ENCODE peak calls at places on chromosomes 6 and 20, in four cellular contexts. R is RWPE2, F is body of pancreas, J is left lung. W is an unnamed sample. For H3K4me1, the result is how much of the 10 kb centered on the place peaks cover.

GRCh38 chr6:5351552-5351951 is 90.2 kb downstream of the FARS2 start:
- ATAC-seq in R (no peak), F (no peak), J (no peak), W (no peak)

GRCh38 chr20:56433221-56433879 is 21.3 kb downstream of the CASS4 start:
- ATAC-seq in R (no peak), F (no peak), J (no peak), W (no peak)

GRCh38 chr20:60299951-60300350 is 341.7 kb downstream of the CDH26 start:
- ATAC-seq in R (no peak), F (no peak), J (peak), W (no peak)

GRCh38 chr6:155493694-155494143 is 38.1 kb upstream of the NOX3 start:
- ATAC-seq in R (peak), F (peak), J (peak), W (peak)

GRCh38 chr6:148693882-148694484 is 52.8 kb upstream of the UST start:
- ATAC-seq in R (peak), F (no peak), J (no peak), W (no peak)

GRCh38 chr6:133896344-133896721 is 7.4 kb downstream of the TCF21 start:
- ATAC-seq in R (no peak), F (no peak), J (no peak), W (no peak)

GRCh38 chr20:53517146-53517545 is 76.5 kb downstream of the ZNF217 start:
- ATAC-seq in R (peak), F (no peak), J (no peak), W (no peak)

GRCh38 chr6:155483858-155484257 is 28.2 kb upstream of the NOX3 start:
- ATAC-seq in R (peak), F (no peak), J (peak), W (no peak)

GRCh38 chr20:43721429-43722152 is 5.2 kb downstream of the GTSF1L start:
- ATAC-seq in R (peak), F (no peak), J (peak), W (no peak)

GRCh38 chr6:44594471-44594870 is 207.0 kb downstream of the CDC5L start:
- ATAC-seq in R (no peak), F (no peak), J (no peak), W (no peak)

GRCh38 chr6:129678463-129678862 is 31.5 kb downstream of the ARHGAP18 start:
- ATAC-seq in R (peak), F (peak), J (no peak), W (no peak)

GRCh38 chr6:50791900-50792508 is 26.7 kb upstream of the TFAP2B start:
- ATAC-seq in R (peak), F (no peak), J (peak), W (no peak)

GRCh38 chr20:5135363-5136012 is 8.7 kb downstream of the CDS2 start:
- ATAC-seq in R (no peak), F (no peak), J (no peak), W (peak)

GRCh38 chr20:31679357-31680285 is 41.9 kb downstream of the COX4I2 start:
- ATAC-seq in R (peak), F (no peak), J (no peak), W (no peak)

GRCh38 chr20:48760403-48760889 is 67.4 kb downstream of the PREX1 start:
- ATAC-seq in R (peak), F (no peak), J (peak), W (peak)

GRCh38 chr6:152343735-152344360 is 293.3 kb downstream of the SYNE1 start:
- ATAC-seq in R (no peak), F (no peak), J (no peak), W (no peak)

GRCh38 chr20:16472045-16472872 is 101.0 kb downstream of the KIF16B start:
- ATAC-seq in R (no peak), F (no peak), J (no peak), W (no peak)

GRCh38 chr6:90502866-90503407 is 83.9 kb downstream of the MAP3K7 start:
- ATAC-seq in R (peak), F (no peak), J (no peak), W (no peak)

GRCh38 chr20:45407783-45408645 is at the start of gene DBNDD2:
- ATAC-seq in R (no peak), F (no peak), J (no peak), W (no peak)

GRCh38 chr20:44733341-44734069 is 12.2 kb upstream of the KCNK15 start:
- ATAC-seq in R (peak), F (peak), J (peak), W (peak)

GRCh38 chr6:142916881-142917280 is 28.1 kb downstream of the HIVEP2 start:
- ATAC-seq in R (no peak), F (no peak), J (no peak), W (no peak)

GRCh38 chr6:119330520-119330919 is 19.0 kb downstream of the MAN1A1 start:
- ATAC-seq in R (no peak), F (no peak), J (no peak), W (no peak)

DNA sequence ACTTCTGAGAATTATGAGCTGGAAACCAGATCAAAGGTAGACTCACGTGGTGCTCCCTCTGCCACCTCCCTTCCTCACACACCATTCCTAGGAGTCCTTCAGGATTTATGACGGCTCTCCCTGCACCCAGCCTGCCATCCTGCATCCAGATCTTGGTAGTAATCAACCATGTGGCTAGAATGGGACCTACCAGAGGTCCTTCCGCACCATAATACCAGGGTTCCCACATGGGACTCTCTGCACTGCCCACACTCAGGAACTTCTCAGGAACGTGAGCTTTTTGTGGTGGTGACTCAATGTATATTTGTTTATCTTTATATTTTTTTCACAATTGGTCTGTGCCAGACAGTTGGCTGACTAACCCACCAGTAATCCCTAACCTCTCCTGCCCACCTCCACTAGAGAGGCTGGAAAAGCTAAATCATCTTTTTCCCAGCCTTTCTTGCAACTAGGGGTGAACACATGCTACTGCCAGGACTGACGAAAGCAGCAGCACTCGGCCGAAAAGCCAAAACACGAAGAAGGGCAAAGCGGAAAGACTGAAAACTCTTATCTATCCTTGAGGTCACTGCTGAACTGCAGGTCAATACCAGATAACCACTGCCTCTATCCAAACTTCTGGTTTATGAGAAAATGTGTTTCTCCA is 113.0 kb downstream of the TRERF1 start:
- ATAC-seq in R (peak), F (no peak), J (peak), W (no peak)
- H3K27ac ChIP-seq in R (peak), F (no peak), J (no peak), W (no peak)

GRCh38 chr6:15329154-15329781 is 83.4 kb downstream of the JARID2 start:
- ATAC-seq in R (peak), F (no peak), J (peak), W (no peak)

GRCh38 chr6:15332441-15332840 is 86.6 kb downstream of the JARID2 start:
- ATAC-seq in R (no peak), F (no peak), J (no peak), W (no peak)

GRCh38 chr6:15331143-15331542 is 85.3 kb downstream of the JARID2 start:
- ATAC-seq in R (peak), F (no peak), J (peak), W (no peak)

GRCh38 chr6:15330174-15330934 is 84.5 kb downstream of the JARID2 start:
- ATAC-seq in R (no peak), F (no peak), J (no peak), W (no peak)

GRCh38 chr6:15331629-15332241 is 85.9 kb downstream of the JARID2 start:
- ATAC-seq in R (no peak), F (no peak), J (no peak), W (no peak)
- H3K4me1 ChIP-seq in R (under half), F (under half), J (half or more), W (under half)

DNA sequence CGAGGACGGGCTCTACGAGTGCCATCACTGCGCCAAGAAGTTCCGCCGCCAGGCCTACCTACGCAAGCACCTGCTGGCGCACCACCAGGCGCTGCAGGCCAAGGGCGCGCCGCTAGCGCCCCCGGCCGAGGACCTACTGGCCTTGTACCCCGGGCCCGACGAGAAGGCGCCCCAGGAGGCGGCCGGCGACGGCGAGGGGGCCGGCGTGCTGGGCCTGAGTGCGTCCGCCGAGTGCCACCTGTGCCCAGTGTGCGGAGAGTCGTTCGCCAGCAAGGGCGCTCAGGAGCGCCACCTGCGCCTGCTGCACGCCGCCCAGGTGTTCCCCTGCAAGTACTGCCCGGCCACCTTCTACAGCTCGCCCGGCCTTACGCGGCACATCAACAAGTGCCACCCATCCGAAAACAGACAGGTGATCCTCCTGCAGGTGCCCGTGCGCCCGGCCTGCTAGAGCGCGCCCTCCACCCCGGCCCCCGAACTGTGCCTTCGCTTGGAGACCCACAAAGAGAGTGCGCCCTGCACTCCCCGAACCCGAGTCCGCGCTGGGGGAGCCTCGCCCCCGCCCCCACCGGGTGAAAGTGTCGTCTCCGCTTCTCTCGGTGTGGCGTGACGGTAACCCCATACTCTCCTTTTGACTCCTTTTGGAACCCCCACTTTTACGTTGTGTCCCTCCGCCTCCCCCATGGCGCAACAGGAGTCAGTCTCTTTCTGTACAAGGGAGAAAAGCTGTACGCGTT is 1.6 kb downstream of the INSM1 start:
- ATAC-seq in R (peak), F (peak), J (peak), W (no peak)
- H3K27ac ChIP-seq in R (no peak), F (no peak), J (no peak), W (no peak)

GRCh38 chr20:10578607-10579006 is 95.2 kb downstream of the JAG1 start:
- ATAC-seq in R (peak), F (no peak), J (no peak), W (no peak)

GRCh38 chr20:10577648-10578047 is 96.2 kb downstream of the JAG1 start:
- ATAC-seq in R (no peak), F (no peak), J (no peak), W (no peak)

GRCh38 chr20:10579942-10580341 is 93.9 kb downstream of the JAG1 start:
- ATAC-seq in R (peak), F (no peak), J (no peak), W (no peak)

GRCh38 chr20:10581823-10582222 is 92.0 kb downstream of the JAG1 start:
- ATAC-seq in R (peak), F (no peak), J (no peak), W (no peak)

GRCh38 chr20:10580700-10581099 is 93.1 kb downstream of the JAG1 start:
- ATAC-seq in R (peak), F (no peak), J (no peak), W (no peak)
- H3K4me1 ChIP-seq in R (under half), F (under half), J (under half), W (under half)

DNA sequence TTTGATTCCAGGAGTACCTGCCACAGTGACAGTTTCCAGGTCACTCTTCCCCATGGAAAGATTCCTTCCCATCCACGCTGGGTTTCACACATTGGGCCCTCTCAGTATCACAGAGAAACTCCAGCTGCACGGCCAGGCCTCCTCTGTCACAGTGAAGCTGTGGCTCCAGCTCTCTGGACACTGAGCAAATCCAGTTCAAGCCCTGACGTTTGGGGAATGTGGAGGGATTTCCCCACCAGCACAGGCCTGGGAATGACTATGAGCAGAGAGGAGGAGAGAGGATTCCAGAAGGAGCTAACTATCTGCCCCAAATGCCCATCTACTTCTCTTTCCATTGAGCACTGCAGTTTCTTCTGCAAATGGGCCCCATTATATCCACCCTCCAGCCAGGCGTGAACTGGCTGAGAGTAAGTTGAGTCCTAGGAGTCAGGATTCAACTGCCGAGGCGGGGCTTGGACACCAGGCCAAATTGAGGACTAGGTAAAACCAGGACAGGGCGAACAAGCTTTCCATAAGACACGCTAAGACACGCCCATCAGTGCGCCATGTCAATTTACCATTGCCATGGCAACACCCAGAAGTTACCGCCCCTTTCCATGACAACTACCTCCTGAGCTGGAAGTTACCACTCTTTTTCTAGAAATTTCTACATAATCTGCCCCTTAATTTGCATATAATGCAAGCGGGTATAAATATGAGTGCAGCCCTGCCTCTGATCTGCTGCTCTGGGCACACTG is 9.2 kb upstream of the BNIP5 start:
- ATAC-seq in R (no peak), F (no peak), J (no peak), W (no peak)
- H3K27ac ChIP-seq in R (no peak), F (no peak), J (no peak), W (no peak)

GRCh38 chr6:144918073-144918472 is 632.9 kb downstream of the UTRN start:
- ATAC-seq in R (no peak), F (no peak), J (no peak), W (no peak)
- H3K4me1 ChIP-seq in R (under half), F (under half), J (under half), W (under half)

GRCh38 chr6:41645007-41645618 is 6.8 kb downstream of the MDFI start:
- ATAC-seq in R (no peak), F (no peak), J (no peak), W (no peak)
- H3K27ac ChIP-seq in R (peak), F (no peak), J (no peak), W (no peak)